ENCODE peak calls at places on chromosome 15, in six cellular contexts. Z is H1, C is K562, G is WTC11, I is A549, E is HepG2. S is an unnamed sample.

GRCh38 chr15:50353251-50353998 is 1.6 kb downstream of the GABPB1 start:
- DNase-seq in Z (no peak), C (no peak), G (no peak), I (peak), E (no peak), S (peak)

GRCh38 chr15:38176155-38176554 is 76.5 kb upstream of the SPRED1 start:
- DNase-seq in Z (no peak), C (no peak), G (no peak), I (no peak), E (no peak), S (no peak)

GRCh38 chr15:99925661-99926461 is 192.6 kb upstream of the LYSMD4 start:
- DNase-seq in Z (no peak), C (peak), G (peak), I (peak), E (no peak), S (peak)

GRCh38 chr15:74978503-74978902 is 16.9 kb upstream of the SCAMP5 start:
- DNase-seq in Z (no peak), C (no peak), G (no peak), I (no peak), E (no peak), S (no peak)

GRCh38 chr15:66291816-66292215 is 1.6 kb upstream of the DIS3L start:
- DNase-seq in Z (no peak), C (no peak), G (no peak), I (no peak), E (no peak), S (no peak)

GRCh38 chr15:66085128-66085527 is 168.4 kb downstream of the MEGF11 start:
- DNase-seq in Z (no peak), C (no peak), G (peak), I (peak), E (peak), S (no peak)

GRCh38 chr15:63982381-63982854 is 63.9 kb downstream of the DAPK2 start:
- DNase-seq in Z (no peak), C (no peak), G (no peak), I (no peak), E (no peak), S (no peak)

GRCh38 chr15:100297812-100298211 is 44.0 kb downstream of the ADAMTS17 start:
- DNase-seq in Z (no peak), C (no peak), G (no peak), I (no peak), E (no peak), S (no peak)

GRCh38 chr15:59550961-59551360 is 60.6 kb upstream of the GCNT3 start:
- DNase-seq in Z (no peak), C (no peak), G (no peak), I (no peak), E (peak), S (no peak)

DNA sequence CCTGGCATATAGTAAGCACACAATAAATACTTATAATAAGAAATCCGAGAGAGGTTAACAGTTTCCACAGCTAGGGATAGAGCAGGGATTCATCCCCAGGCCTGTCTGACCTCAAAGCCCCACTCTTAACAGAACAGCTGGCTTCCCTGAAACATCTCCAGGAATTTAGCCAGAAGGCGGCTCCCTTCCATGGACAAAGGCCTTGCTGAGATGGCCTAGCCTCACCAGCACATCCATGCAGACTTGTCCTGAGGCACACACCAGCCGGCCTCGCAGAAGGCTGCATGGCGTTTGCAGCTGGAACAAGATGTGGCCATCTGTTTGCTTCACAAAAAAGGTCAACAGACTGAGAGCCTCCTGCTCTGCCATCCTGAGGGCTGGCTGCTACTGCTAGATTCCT is 245.4 kb downstream of the SLCO3A1 start:
- DNase-seq in Z (no peak), C (no peak), G (peak), I (no peak), E (no peak), S (no peak)
- TF ChIP-seq JUN in Z (no peak), C (no peak), G (no peak), I (no peak), E (no peak), S (no peak)

DNA sequence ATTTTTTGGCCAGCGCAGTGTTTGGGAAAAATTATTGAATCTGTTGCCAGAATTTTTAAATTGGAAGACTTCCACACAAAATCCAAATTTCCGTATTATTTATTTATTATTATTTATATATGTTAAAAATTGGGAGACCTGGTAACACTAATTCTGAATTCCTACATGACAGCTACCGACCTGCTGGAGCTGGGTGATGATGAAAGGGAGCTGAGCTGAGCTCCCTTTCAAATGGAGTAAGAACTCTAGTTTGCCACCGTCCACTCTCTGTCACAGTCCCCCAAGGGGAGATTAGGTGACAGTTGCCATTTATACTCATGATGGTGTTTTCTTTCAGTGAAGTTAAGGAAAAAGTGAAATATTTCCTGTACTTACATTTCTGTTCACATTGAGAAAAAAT is 1.4 kb downstream of the CRTC3 start:
- DNase-seq in Z (no peak), C (no peak), G (no peak), I (no peak), E (no peak), S (no peak)
- TF ChIP-seq JUN in Z (no peak), C (no peak), G (no peak), I (no peak), E (no peak), S (no peak)

GRCh38 chr15:93250212-93250611 is 161.2 kb upstream of the RGMA start:
- DNase-seq in Z (no peak), C (no peak), G (no peak), I (no peak), E (no peak), S (no peak)
- TF ChIP-seq JUN in Z (no peak), C (no peak), G (no peak), I (no peak), E (no peak), S (no peak)

DNA sequence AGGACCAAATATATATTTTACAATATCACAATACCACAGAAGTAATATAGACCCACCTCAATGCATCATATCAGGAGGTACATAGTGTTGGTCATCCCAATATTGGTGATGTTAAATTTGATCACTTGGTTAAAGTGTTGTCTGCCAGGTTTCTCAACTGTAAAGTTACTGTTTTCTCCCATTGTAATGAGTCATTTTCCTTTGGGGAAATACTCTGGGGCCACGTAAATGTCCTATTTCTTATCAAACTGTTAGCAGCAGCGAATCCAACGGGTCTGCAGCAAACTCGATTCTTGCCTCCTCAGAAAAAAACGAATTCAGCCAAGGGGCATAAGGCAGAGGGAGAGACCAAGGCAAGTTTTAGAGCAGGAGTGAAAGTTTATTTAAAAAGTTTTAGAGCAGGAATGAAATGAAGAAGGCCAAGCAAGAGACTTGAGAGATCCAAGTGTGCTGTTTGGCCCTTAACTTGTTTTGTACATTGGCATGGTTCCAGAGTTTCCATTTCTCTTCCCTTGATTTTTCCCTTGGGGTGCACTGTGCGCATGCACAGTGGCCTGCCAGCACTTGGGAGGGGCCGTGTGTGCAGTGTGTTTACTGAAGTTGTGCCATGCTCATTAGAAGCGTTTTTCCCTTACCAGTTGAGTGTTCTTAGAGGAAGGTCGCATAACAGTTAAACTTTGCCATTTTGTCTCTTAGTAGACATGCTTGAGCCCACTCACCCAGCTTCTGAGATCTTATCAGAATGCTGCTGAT is 512.5 kb downstream of the AGBL1 start:
- DNase-seq in Z (no peak), C (no peak), G (no peak), I (no peak), E (no peak), S (no peak)
- TF ChIP-seq JUN in Z (no peak), C (no peak), G (no peak), I (no peak), E (no peak), S (no peak)

DNA sequence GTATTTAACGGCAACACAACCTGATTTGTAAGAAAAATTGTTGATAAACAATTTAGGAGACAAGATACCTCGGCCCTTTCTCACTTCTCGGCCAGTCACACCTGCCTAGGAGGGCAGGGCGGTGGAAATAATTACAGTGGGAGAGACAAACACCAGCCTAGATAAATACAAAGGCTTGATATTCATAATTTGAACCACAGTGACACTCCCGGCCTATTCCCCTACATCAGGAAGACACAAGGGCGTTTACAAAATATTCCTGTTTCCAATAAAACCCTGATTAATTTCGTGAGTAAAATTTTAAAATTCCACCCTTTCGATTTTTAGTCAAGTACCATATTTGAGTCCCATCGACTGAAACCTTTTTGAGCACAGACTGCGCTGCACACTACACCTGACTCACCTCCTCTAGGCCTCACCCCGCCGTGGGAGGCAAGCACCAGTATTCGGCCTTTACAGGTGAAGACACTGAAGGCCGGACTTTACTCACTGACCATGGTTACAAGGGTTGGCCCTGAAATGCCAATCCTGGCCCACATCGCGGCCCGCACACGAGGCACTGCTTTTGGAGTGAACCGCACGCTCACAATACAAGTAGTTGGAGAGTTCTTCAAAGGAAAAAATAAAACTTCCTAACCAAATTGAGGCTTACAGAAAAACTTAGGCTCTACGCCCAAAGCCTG is 803 bp downstream of the ARPP19 start:
- DNase-seq in Z (no peak), C (peak), G (peak), I (peak), E (peak), S (peak)
- TF ChIP-seq JUN in Z (no peak), C (no peak), G (no peak), I (no peak), E (no peak), S (no peak)

GRCh38 chr15:44370830-44371229 is 56.6 kb upstream of the CTDSPL2 start:
- DNase-seq in Z (no peak), C (no peak), G (no peak), I (peak), E (no peak), S (no peak)
- TF ChIP-seq JUN in Z (no peak), C (no peak), G (no peak), I (no peak), E (no peak), S (no peak)

GRCh38 chr15:27768731-27769510 is 330.2 kb downstream of the OCA2 start:
- DNase-seq in Z (no peak), C (no peak), G (no peak), I (no peak), E (no peak), S (no peak)
- TF ChIP-seq JUN in Z (no peak), C (no peak), G (no peak), I (no peak), E (no peak), S (no peak)

DNA sequence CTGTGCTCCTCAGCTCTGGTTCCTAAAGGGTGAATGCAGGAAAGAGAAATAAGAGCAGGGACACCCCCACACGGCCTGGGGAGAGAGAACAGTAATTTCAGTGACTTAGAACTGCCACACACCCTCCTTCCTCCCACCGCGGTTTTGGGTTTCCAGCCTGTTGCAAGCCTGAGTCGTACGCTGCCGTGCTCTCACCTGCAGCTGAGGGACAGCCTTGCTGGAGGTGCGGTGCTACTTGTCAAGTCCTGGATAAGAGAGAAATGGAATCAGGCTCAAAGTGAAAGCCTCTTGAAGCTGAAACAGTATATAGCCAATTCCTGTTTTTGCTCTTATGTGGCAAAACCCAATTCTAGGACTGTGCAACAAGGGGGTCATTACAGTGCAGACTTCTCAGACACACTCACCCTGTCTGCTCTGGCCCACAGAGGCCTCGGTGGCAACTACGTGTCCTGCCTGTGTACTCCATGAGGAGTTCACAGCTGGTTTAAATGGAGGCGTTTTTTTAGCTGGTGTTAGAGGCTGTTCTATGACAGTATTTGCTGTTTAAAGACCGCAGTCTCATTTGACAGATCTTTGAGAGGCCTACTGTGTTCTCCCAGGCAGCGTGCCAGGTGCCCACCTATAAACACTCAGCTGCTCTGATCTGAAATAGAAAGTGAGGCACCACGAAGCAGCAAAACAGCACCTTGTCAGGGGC is 42.9 kb downstream of the TBC1D2B start:
- DNase-seq in Z (no peak), C (no peak), G (no peak), I (no peak), E (no peak), S (peak)
- TF ChIP-seq JUN in Z (no peak), C (no peak), G (no peak), I (no peak), E (no peak), S (no peak)

GRCh38 chr15:90479656-90480055 is 50.1 kb upstream of the CRTC3 start:
- DNase-seq in Z (no peak), C (no peak), G (no peak), I (no peak), E (no peak), S (no peak)
- TF ChIP-seq JUN in Z (no peak), C (no peak), G (no peak), I (no peak), E (no peak), S (no peak)

S was measured in endothelial cell of umbilical vein.